ENCODE peak calls at places on chromosome 12, in five cellular contexts. N, R, Z, W and I are unnamed samples.

GRCh38 chr12:10241781-10242180 is 29.1 kb downstream of the GABARAPL1 start:
- DNase-seq in R (no peak), N (no peak), Z (no peak), W (no peak), I (no peak)

GRCh38 chr12:20376984-20377383 is 8.6 kb downstream of the PDE3A start:
- DNase-seq in Z (no peak), R (peak), W (no peak), N (peak), I (no peak)

GRCh38 chr12:622420-622819 is 40.8 kb downstream of the NINJ2 start:
- DNase-seq in Z (no peak), N (no peak), R (peak), W (no peak), I (no peak)

GRCh38 chr12:82883396-82884360 is 197.0 kb downstream of the TMTC2 start:
- DNase-seq in W (no peak), R (no peak), Z (no peak), N (no peak), I (no peak)

GRCh38 chr12:124233041-124233836 is 61.7 kb upstream of the RFLNA start:
- DNase-seq in N (peak), W (peak), R (no peak), Z (peak), I (peak)

GRCh38 chr12:64450711-64451486 is 1.0 kb upstream of the TBK1 start:
- DNase-seq in Z (no peak), W (no peak), R (peak), N (peak), I (peak)

GRCh38 chr12:52895726-52896189 is 9.1 kb downstream of the KRT8 start:
- DNase-seq in Z (no peak), N (no peak), W (no peak), R (no peak), I (no peak)

GRCh38 chr12:50934371-50934851 is 17.9 kb upstream of the HIGD1C start:
- DNase-seq in Z (no peak), W (no peak), N (no peak), R (no peak), I (no peak)

GRCh38 chr12:75081305-75081704 is 128.3 kb downstream of the KCNC2 start:
- DNase-seq in N (no peak), R (no peak), Z (no peak), W (no peak), I (no peak)

GRCh38 chr12:75087656-75088055 is 122.0 kb downstream of the KCNC2 start:
- DNase-seq in R (no peak), N (no peak), W (no peak), Z (no peak), I (no peak)

DNA sequence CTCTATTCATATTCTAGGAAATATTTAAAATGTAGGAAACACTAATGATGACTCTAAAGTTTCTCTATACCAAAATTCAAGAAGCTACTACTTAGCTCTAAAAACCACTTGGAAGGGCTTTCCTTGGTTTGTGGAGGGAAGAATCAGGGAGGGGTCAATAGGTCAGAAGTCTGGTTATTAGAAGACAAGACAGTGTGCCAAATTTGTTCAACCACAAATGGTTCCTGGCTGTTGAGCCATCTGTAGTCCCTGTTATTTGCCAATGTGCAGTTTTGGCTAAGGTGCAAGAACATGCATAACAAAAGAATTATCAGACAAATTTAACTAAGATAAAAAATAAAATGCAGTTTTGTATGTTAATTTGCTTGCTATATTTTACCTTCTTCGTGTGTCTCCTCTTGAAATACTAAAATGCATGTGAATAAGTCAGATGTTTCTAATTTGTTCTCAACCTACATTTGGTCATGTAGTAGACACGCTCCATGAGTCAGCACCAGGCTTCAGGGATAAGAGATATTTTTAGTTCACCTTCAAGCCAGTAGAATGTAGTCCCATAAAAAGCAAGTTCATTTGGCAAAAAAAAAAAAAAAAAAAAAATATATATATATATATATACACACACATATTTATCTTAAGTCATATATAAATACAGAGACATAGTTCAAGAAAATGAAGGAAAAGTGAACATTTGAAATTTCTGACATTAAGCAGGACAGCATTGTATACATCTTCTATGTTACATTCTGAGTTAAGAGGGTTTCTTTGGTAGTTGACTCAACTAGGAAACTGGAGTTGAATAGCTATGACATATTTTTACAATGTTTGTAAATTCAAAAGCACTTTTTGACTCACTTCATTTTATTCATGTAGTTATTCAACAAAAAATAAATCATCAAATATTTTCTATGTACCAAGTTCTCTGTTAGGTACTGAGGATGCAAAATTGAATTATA is 123.3 kb downstream of the KCNC2 start:
- DNase-seq in R (no peak), N (peak), Z (peak), W (no peak), I (peak)
- TF ChIP-seq CTCF in R (no peak), N (no peak), Z (no peak), W (no peak), I (no peak)

GRCh38 chr12:110466791-110467190 is 1.3 kb downstream of the GPN3 start:
- DNase-seq in W (no peak), N (no peak), Z (no peak), R (no peak), I (no peak)
- H3K4me3 ChIP-seq in W (no peak), N (peak), Z (no peak), R (peak), I (peak)

GRCh38 chr12:122981036-122981471 is 573 bp downstream of the ARL6IP4 start:
- DNase-seq in W (no peak), Z (no peak), R (no peak), N (no peak), I (no peak)
- TF ChIP-seq CTCF in W (no peak), Z (no peak), R (no peak), N (no peak), I (no peak)

GRCh38 chr12:109261939-109262338 is 47.1 kb downstream of the FOXN4 start:
- DNase-seq in Z (no peak), N (no peak), R (no peak), W (no peak), I (no peak)
- H3K4me3 ChIP-seq in Z (no peak), N (no peak), R (no peak), W (no peak), I (no peak)